ENCODE peak calls at places on chromosomes 7 and 10, in seven cellular contexts. L, N, W, C, Q, G and S are unnamed samples.

GRCh38 chr10:124740374-124741280 is 3.6 kb downstream of the FAM53B start:
- DNase-seq in Q (peak; percentile 80), L (no peak), W (peak; percentile 92), C (peak; percentile 78), G (no peak), N (peak; percentile 74), S (peak; percentile 64)

GRCh38 chr7:97174308-97174707 is 56.8 kb downstream of the SDHAF3 start:
- DNase-seq in L (no peak), G (no peak), W (no peak), C (no peak), N (no peak), Q (no peak), S (no peak)

GRCh38 chr7:55965805-55966421 is 1.5 kb downstream of the NIPSNAP2 start:
- DNase-seq in G (no peak), N (peak; percentile 79), Q (no peak), C (no peak), W (no peak), L (no peak), S (peak; percentile 66)

GRCh38 chr10:3237530-3237929 is 64.9 kb upstream of the PITRM1 start:
- DNase-seq in G (no peak), L (no peak), N (no peak), W (peak; percentile 37), C (no peak), Q (no peak), S (no peak)

GRCh38 chr7:158312789-158313188 is 274.8 kb downstream of the PTPRN2 start:
- DNase-seq in N (no peak), C (no peak), W (no peak), Q (no peak), G (no peak), L (no peak), S (no peak)

GRCh38 chr7:111752022-111752582 is 189.8 kb upstream of the IMMP2L start:
- DNase-seq in G (peak; percentile 30), C (peak; percentile 73), W (no peak), L (peak; percentile 21), N (peak; percentile 58), Q (peak; percentile 60), S (peak; percentile 63)

GRCh38 chr10:79021948-79022499 is 46.7 kb upstream of the ZMIZ1 start:
- DNase-seq in Q (no peak), G (no peak), N (no peak), L (no peak), W (peak; percentile 42), C (peak; percentile 38), S (no peak)

GRCh38 chr7:41187322-41187721 is 515.6 kb downstream of the INHBA start:
- DNase-seq in G (no peak), N (no peak), L (no peak), C (no peak), Q (no peak), W (no peak), S (peak; percentile 69)

GRCh38 chr7:111255576-111255975 is 164.6 kb downstream of the LRRN3 start:
- DNase-seq in L (no peak), Q (no peak), G (no peak), C (no peak), W (no peak), N (no peak), S (peak; percentile 7)

GRCh38 chr10:5043716-5044115 is 40.1 kb upstream of the AKR1C2 start:
- DNase-seq in W (no peak), N (peak; percentile 94), L (no peak), Q (no peak), G (peak; percentile 68), C (peak; percentile 88), S (no peak)

GRCh38 chr10:23449677-23450220 is 10.9 kb downstream of the OTUD1 start:
- DNase-seq in L (no peak), W (no peak), Q (no peak), C (no peak), N (no peak), G (no peak), S (no peak)

GRCh38 chr7:67552738-67553137 is 556.1 kb downstream of the TYW1 start:
- DNase-seq in W (no peak), C (no peak), Q (no peak), G (no peak), N (no peak), L (no peak), S (no peak)

GRCh38 chr7:94368371-94368791 is 26.3 kb upstream of the COL1A2 start:
- DNase-seq in W (no peak), Q (no peak), G (no peak), N (no peak), L (no peak), C (no peak), S (no peak)

GRCh38 chr7:108404509-108405435 is 51.5 kb downstream of the NRCAM start:
- DNase-seq in N (no peak), L (no peak), G (no peak), Q (no peak), C (no peak), W (no peak), S (no peak)

GRCh38 chr7:130867039-130867438 is 133.0 kb upstream of the KLF14 start:
- DNase-seq in Q (no peak), L (no peak), C (no peak), G (no peak), W (no peak), N (no peak), S (no peak)

GRCh38 chr7:130868150-130868549 is 134.1 kb upstream of the KLF14 start:
- DNase-seq in W (no peak), L (no peak), C (no peak), Q (no peak), N (no peak), G (no peak), S (no peak)

GRCh38 chr7:130872341-130872740 is 138.3 kb upstream of the KLF14 start:
- DNase-seq in W (no peak), G (no peak), Q (no peak), C (no peak), N (no peak), L (no peak), S (no peak)

GRCh38 chr7:130867581-130868136 is 133.7 kb upstream of the KLF14 start:
- DNase-seq in W (no peak), Q (no peak), G (no peak), C (no peak), L (no peak), N (no peak), S (no peak)

DNA sequence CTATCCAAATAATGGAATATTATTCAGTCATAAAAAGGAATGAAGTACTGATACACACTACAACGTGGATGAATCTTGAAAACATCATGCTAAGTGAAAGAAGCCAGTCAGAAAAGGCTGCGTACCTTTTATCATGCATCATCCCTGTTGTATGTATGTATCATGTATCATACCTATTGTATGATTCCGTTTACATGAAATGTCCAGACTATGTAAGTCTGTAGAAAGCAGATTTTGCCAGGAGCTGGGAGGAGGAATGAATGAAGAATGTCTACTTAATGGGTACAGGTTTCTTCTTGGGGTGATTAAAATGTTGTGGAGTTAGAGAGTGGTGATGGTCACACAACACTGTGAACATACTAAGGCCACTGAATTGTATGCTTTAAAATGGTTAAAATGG is 135.9 kb upstream of the KLF14 start:
- DNase-seq in C (no peak), Q (no peak), W (no peak), G (no peak), N (no peak), L (no peak), S (no peak)
- H3K27ac ChIP-seq in C (no peak overlapping the region), Q (no peak overlapping the region), W (no peak overlapping the region), G (no peak overlapping the region), N (no peak overlapping the region), L (peak overlapping the region; percentile 4), S (no peak overlapping the region)

DNA sequence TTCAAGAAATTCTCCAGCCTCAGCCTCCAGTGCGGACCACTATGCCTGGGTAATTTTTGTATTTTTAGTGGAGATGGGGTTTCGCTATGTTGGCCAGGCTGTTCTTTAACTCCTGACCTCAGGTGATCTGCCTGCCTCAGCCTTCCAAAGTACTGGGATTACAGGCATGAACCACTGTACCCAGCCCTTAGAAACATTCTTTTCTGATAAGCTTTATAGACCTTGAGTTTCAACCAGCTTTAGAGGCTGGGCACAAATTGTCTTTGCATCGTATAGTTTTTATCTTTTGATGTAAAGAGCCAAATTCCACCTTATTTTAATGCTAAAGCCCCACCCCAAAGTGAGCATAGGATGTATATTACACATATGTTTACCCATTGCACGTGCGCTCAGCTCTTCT is 124.7 kb downstream of the ADK start:
- DNase-seq in N (no peak), Q (no peak), G (no peak), C (no peak), L (no peak), W (no peak), S (no peak)
- TF ChIP-seq CTCF in N (no peak), Q (no peak), G (no peak), C (no peak), L (no peak), W (no peak), S (no peak)

DNA sequence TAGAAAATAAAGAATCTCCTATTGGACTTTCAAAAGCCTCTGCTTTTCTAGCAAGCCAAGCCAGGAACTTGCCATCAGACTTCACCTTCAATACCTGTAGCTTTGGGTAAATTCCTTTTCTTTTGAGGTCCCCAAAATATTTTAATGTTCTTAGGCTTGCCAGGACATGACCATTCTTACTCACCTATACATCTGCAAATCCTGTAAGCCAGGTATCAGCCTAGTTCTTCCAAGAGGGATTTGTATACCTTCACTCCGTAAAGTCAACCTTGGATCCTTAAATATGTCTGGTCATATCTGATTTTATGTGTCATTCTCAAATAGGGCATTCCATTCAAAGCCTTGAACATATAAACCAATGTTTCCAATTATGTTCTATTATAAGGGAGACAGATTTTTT is 210.6 kb upstream of the CELF2 start:
- DNase-seq in Q (no peak), W (no peak), C (no peak), G (no peak), L (no peak), N (no peak), S (no peak)
- H3K27ac ChIP-seq in Q (no peak overlapping the region), W (no peak overlapping the region), C (no peak overlapping the region), G (no peak overlapping the region), L (no peak overlapping the region), N (no peak overlapping the region), S (no peak overlapping the region)

GRCh38 chr10:51063166-51063565 is 11.1 kb upstream of the PRKG1 start:
- DNase-seq in W (no peak), N (no peak), G (no peak), Q (no peak), L (no peak), C (no peak), S (no peak)

GRCh38 chr10:51057925-51058324 is 16.4 kb upstream of the PRKG1 start:
- DNase-seq in G (no peak), W (no peak), C (no peak), L (no peak), Q (no peak), N (no peak), S (no peak)

DNA sequence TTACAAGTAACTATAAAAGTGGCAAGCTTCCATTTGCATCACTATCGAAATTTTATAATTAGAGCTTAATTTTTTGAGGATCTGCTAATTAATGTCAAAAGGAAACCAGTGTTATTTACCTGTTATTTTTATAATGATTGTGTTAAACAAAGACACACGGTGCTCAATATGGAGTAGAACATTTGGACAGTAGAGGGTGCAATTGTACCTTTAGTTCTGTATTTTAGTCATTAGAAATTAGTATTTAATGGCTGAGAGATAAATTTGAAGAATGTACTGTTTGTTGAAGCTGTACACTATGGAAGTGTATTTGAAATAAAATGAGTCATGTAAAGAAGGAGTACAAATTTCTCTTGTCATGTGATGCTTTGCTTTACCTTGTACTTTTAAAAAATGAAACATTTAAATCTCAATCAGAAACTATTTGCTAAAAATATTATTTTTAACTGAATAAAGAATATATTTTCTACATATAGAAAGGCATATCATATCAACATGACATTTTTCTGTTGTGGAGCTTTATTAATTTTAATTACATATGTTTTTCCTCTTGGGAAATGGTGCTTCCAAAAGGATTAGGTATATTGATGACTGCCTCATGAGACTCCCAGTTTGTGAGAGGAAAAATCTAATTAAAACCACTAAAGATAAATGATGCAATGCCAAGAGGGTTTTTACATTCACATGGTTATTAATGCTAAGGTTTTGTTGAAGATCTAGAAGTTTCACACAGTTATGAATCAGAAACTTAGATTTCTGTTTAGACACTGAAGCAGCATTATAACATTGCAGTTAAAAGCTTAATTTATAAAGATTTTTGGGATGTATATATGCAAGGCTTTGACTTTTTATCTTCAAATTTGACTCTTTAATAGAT is 10.4 kb upstream of the PRKG1 start:
- DNase-seq in W (no peak), Q (no peak), C (no peak), N (no peak), L (peak; percentile 15), G (no peak), S (peak; percentile 25)
- TF ChIP-seq CTCF in W (peak; percentile 63), Q (peak; percentile 77), C (peak; percentile 55), N (peak; percentile 41), L (peak; percentile 38), G (peak; percentile 41), S (peak; percentile 67)